ENCODE peak calls at places on chromosomes 3 and 15, in four cellular contexts. N is mesendoderm, G is H9, F is IMR-90. T is an unnamed sample. For H3K79me1 and H3K4me1, the result is how much of the 10 kb centered on the place peaks cover.

GRCh38 chr3:13093687-13094086 is 20.5 kb upstream of the IQSEC1 start:
- DNase-seq in N (peak), G (peak), F (peak), T (no peak)

GRCh38 chr3:8816106-8816505 is 46.7 kb upstream of the OXTR start:
- DNase-seq in N (no peak), G (no peak), F (peak), T (no peak)

GRCh38 chr3:179074656-179075055 is 3.0 kb upstream of the ZMAT3 start:
- DNase-seq in N (no peak), G (no peak), F (no peak), T (no peak)

GRCh38 chr3:40877651-40878463 is 321.4 kb upstream of the CTNNB1 start:
- DNase-seq in N (no peak), G (no peak), F (no peak), T (no peak)

GRCh38 chr3:23112491-23112890 is 90.6 kb upstream of the UBE2E2 start:
- DNase-seq in N (peak), G (peak), F (no peak), T (peak)

GRCh38 chr3:69081583-69082262 is 1.6 kb upstream of the UBA3 start:
- DNase-seq in N (peak), G (peak), F (no peak), T (peak)

GRCh38 chr3:98657429-98657828 is 64.0 kb upstream of the CPOX start:
- DNase-seq in N (peak), G (peak), F (no peak), T (peak)

GRCh38 chr3:150222190-150222548 is 185.9 kb upstream of the TSC22D2 start:
- DNase-seq in N (no peak), G (no peak), F (no peak), T (no peak)

GRCh38 chr3:13871791-13872190 is 8.1 kb downstream of the WNT7A start:
- DNase-seq in N (no peak), G (no peak), F (no peak), T (no peak)

GRCh38 chr3:52438579-52439425 is 6.1 kb downstream of the SEMA3G start:
- DNase-seq in N (no peak), G (no peak), F (no peak), T (no peak)

GRCh38 chr3:153291052-153291689 is 129.1 kb downstream of the RAP2B start:
- DNase-seq in N (peak), G (no peak), F (no peak), T (peak)

GRCh38 chr3:174440350-174440716 is 418.8 kb upstream of the NAALADL2 start:
- DNase-seq in N (peak), G (no peak), F (peak), T (peak)

GRCh38 chr3:189238071-189238470 is 66.3 kb downstream of the TPRG1 start:
- DNase-seq in N (no peak), G (no peak), F (no peak), T (peak)

GRCh38 chr3:189340680-189341460 is 169.1 kb downstream of the TPRG1 start:
- DNase-seq in N (peak), G (peak), F (no peak), T (no peak)

GRCh38 chr15:51349156-51349844 is 7.8 kb downstream of the GLDN start:
- DNase-seq in N (no peak), G (no peak), F (no peak), T (no peak)

GRCh38 chr3:37892917-37893595 is 31.4 kb downstream of the CTDSPL start:
- DNase-seq in N (no peak), G (no peak), F (peak), T (no peak)

GRCh38 chr3:194840661-194841514 is 155.2 kb downstream of the FAM43A start:
- DNase-seq in N (peak), G (no peak), F (peak), T (peak)

GRCh38 chr3:170063691-170064090 is 25.9 kb downstream of the GPR160 start:
- DNase-seq in N (no peak), G (no peak), F (no peak), T (no peak)

GRCh38 chr15:72851586-72851985 is 68.0 kb upstream of the ADPGK start:
- DNase-seq in N (no peak), G (no peak), F (no peak), T (no peak)

GRCh38 chr3:70281663-70282062 is 30.8 kb downstream of the MDFIC2 start:
- DNase-seq in N (no peak), G (no peak), F (peak), T (peak)

GRCh38 chr3:66816110-66816761 is 181.9 kb upstream of the KBTBD8 start:
- DNase-seq in N (peak), G (no peak), F (peak), T (peak)

GRCh38 chr3:55498520-55498919 is 11.4 kb upstream of the WNT5A start:
- DNase-seq in N (no peak), G (no peak), F (no peak), T (no peak)

GRCh38 chr15:22892333-22892732 is 53.9 kb downstream of the NIPA2 start:
- DNase-seq in N (peak), G (no peak), F (no peak), T (peak)

GRCh38 chr3:156782319-156782718 is 43.8 kb upstream of the LEKR1 start:
- DNase-seq in N (no peak), G (no peak), F (no peak), T (no peak)

GRCh38 chr3:176759815-176760506 is 437.3 kb downstream of the TBL1XR1 start:
- DNase-seq in N (no peak), G (no peak), F (no peak), T (no peak)

GRCh38 chr3:112634786-112635541 is 6.0 kb downstream of the CCDC80 start:
- DNase-seq in N (no peak), G (no peak), F (peak), T (no peak)

GRCh38 chr3:51967384-51968174 is at the start of gene PCBP4:
- DNase-seq in N (peak), G (peak), F (peak), T (peak)

GRCh38 chr3:12005951-12006625 is 1.9 kb downstream of the SYN2 start:
- DNase-seq in N (no peak), G (peak), F (no peak), T (no peak)

GRCh38 chr3:66406186-66406585 is 94.6 kb downstream of the LRIG1 start:
- DNase-seq in N (no peak), G (no peak), F (no peak), T (no peak)

GRCh38 chr3:8619548-8619947 is 25.1 kb downstream of the SSUH2 start:
- DNase-seq in N (no peak), G (no peak), F (peak), T (peak)

GRCh38 chr15:70775160-70775559 is 11.8 kb upstream of the UACA start:
- DNase-seq in N (no peak), G (no peak), F (peak), T (no peak)

GRCh38 chr3:138103466-138103865 is 11.9 kb downstream of the DZIP1L start:
- DNase-seq in N (no peak), G (no peak), F (no peak), T (no peak)

GRCh38 chr3:138097192-138097829 is 18.1 kb downstream of the DZIP1L start:
- DNase-seq in N (peak), G (peak), F (no peak), T (no peak)

GRCh38 chr3:138093721-138094120 is 21.7 kb downstream of the DZIP1L start:
- DNase-seq in N (no peak), G (no peak), F (no peak), T (no peak)

GRCh38 chr3:138099417-138099816 is 16.0 kb downstream of the DZIP1L start:
- DNase-seq in N (no peak), G (no peak), F (no peak), T (no peak)
- H3K79me1 ChIP-seq in N (under half), G (under half), F (half or more), T (under half)

DNA sequence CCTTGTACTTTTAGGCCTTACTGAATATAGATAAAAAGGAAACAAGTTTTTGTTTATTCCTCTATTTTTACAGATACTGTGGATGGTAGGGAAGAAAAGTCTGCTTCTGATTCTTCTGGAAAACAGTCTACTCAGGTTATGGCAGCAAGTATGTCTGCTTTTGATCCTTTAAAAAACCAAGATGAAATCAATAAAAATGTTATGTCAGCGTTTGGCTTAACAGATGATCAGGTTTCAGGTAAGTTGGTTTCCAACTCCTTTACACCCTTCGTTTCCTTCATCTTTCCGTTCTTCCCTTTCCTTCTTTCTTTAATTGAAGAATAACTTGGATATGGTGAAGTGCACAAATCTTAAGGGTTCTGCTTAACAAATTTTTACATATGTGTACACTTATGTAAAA is 23.1 kb downstream of the TFG start:
- DNase-seq in N (no peak), G (no peak), F (no peak), T (no peak)
- H3K4me1 ChIP-seq in N (under half), G (under half), F (under half), T (under half)

DNA sequence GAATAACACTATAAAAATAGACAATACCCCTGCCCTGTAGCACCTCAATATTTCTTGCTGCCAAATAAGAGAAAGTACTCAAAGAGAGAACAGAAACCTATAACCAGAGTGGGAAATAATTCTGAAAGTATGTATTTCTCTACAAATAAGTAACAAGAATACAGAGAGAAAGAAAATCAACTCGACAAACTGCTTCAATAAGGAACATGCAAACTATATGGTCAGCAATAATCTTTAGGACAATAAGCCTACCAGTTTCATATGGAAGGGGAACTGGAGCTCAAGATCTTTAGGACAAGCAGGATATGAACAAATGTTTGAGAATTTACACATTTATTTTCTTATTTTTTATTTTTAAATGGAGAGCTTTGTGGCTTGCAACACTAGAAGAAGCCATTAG is 949.2 kb downstream of the EPHA3 start:
- DNase-seq in N (no peak), G (no peak), F (no peak), T (no peak)
- H3K79me1 ChIP-seq in N (under half), G (under half), F (under half), T (under half)

DNA sequence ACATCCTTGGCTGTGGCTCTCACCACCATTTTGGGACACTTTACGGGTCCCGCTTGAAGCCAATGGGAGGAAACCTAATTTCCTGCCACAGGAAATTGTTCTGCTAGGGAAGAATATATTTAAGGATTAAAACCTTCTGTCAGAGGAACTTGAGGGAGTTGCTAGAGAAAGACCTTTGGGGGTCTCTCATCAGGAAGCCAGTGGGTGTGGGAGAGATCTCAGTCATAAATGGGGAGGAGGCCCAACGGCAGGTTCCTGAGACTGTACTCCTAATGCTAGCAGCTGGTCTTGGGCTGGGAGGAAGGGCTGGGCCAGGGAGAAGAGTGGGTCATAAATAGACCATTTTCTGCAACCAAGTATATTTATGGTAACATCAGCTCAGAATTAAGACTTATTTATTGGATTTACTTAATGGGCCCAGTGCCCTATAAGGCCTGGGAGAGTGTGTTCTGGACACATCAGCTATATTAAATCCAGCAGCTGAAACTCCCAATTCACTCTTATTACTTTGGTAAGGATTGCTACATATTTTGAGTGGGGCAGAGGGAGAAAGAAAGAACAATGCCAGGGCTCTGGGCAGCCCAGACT is 92.5 kb downstream of the SMAD3 start:
- DNase-seq in N (no peak), G (no peak), F (no peak), T (no peak)
- H3K4me1 ChIP-seq in N (under half), G (under half), F (under half), T (under half)

T was measured in trophoblast cell.